ENCODE peak calls at places on chromosome 21, in ten cellular contexts. One of them, this sample, is unnamed.
A peak's percentile ranks its signal among the peaks of the same experiment; 100 is the strongest.

GRCh38 chr21:15732290-15732995 is 2.7 kb downstream of the USP25 start:
- DNase-seq in activated T-cell treated with anti-CD3 and anti-CD28 coated beads, Interleukin-2, amount 50 U/mL, for 24 hours: no peak
- DNase-seq in DMS153: no peak
- DNase-seq in heart right ventricle: no peak
- DNase-seq in T-cell: no peak
- DNase-seq in retina: no peak
- DNase-seq in kidney: no peak
- DNase-seq in brain microvascular endothelial cell: no peak
- DNase-seq in ovary: no peak
- DNase-seq in stimulated activated CD8-positive, alpha-beta memory T cell treated with anti-CD3 and anti-CD28 coated beads, Interleukin-15, amount 100 ng/mL, for 24 hours: no peak
- DNase-seq in this sample: no peak

GRCh38 chr21:38875694-38876492 is 70.2 kb downstream of the ETS2 start:
- DNase-seq in heart right ventricle: no peak
- DNase-seq in kidney: no peak
- DNase-seq in retina: no peak
- DNase-seq in T-cell: no peak
- DNase-seq in brain microvascular endothelial cell: no peak
- DNase-seq in stimulated activated CD8-positive, alpha-beta memory T cell treated with anti-CD3 and anti-CD28 coated beads, Interleukin-15, amount 100 ng/mL, for 24 hours: no peak
- DNase-seq in DMS153: no peak
- DNase-seq in activated T-cell treated with anti-CD3 and anti-CD28 coated beads, Interleukin-2, amount 50 U/mL, for 24 hours: no peak
- DNase-seq in ovary: no peak
- DNase-seq in this sample: no peak

GRCh38 chr21:33265664-33266049 is 510 bp upstream of the IL10RB start:
- DNase-seq in heart right ventricle: no peak
- DNase-seq in brain microvascular endothelial cell: no peak
- DNase-seq in activated T-cell treated with anti-CD3 and anti-CD28 coated beads, Interleukin-2, amount 50 U/mL, for 24 hours: no peak
- DNase-seq in kidney: peak; percentile 78
- DNase-seq in ovary: no peak
- DNase-seq in stimulated activated CD8-positive, alpha-beta memory T cell treated with anti-CD3 and anti-CD28 coated beads, Interleukin-15, amount 100 ng/mL, for 24 hours: no peak
- DNase-seq in retina: no peak
- DNase-seq in DMS153: peak; percentile 48
- DNase-seq in T-cell: peak; percentile 33
- DNase-seq in this sample: peak; percentile 44

GRCh38 chr21:28974531-28975227 is 18.0 kb downstream of the LTN1 start:
- DNase-seq in kidney: no peak
- DNase-seq in stimulated activated CD8-positive, alpha-beta memory T cell treated with anti-CD3 and anti-CD28 coated beads, Interleukin-15, amount 100 ng/mL, for 24 hours: no peak
- DNase-seq in brain microvascular endothelial cell: no peak
- DNase-seq in retina: no peak
- DNase-seq in activated T-cell treated with anti-CD3 and anti-CD28 coated beads, Interleukin-2, amount 50 U/mL, for 24 hours: no peak
- DNase-seq in ovary: no peak
- DNase-seq in T-cell: no peak
- DNase-seq in heart right ventricle: no peak
- DNase-seq in DMS153: no peak
- DNase-seq in this sample: no peak

GRCh38 chr21:28971171-28971570 is 21.5 kb downstream of the LTN1 start:
- DNase-seq in T-cell: no peak
- DNase-seq in heart right ventricle: no peak
- DNase-seq in stimulated activated CD8-positive, alpha-beta memory T cell treated with anti-CD3 and anti-CD28 coated beads, Interleukin-15, amount 100 ng/mL, for 24 hours: no peak
- DNase-seq in activated T-cell treated with anti-CD3 and anti-CD28 coated beads, Interleukin-2, amount 50 U/mL, for 24 hours: no peak
- DNase-seq in kidney: no peak
- DNase-seq in ovary: no peak
- DNase-seq in retina: peak; percentile 69
- DNase-seq in brain microvascular endothelial cell: no peak
- DNase-seq in DMS153: no peak
- DNase-seq in this sample: no peak

GRCh38 chr21:32735524-32735923 is 7.7 kb upstream of the SYNJ1 start:
- DNase-seq in activated T-cell treated with anti-CD3 and anti-CD28 coated beads, Interleukin-2, amount 50 U/mL, for 24 hours: no peak
- DNase-seq in T-cell: no peak
- DNase-seq in retina: no peak
- DNase-seq in brain microvascular endothelial cell: no peak
- DNase-seq in ovary: no peak
- DNase-seq in stimulated activated CD8-positive, alpha-beta memory T cell treated with anti-CD3 and anti-CD28 coated beads, Interleukin-15, amount 100 ng/mL, for 24 hours: no peak
- DNase-seq in kidney: no peak
- DNase-seq in DMS153: no peak
- DNase-seq in heart right ventricle: no peak
- DNase-seq in this sample: no peak

GRCh38 chr21:34639882-34640788 is 25.2 kb upstream of the RCAN1 start:
- DNase-seq in ovary: no peak
- DNase-seq in DMS153: no peak
- DNase-seq in brain microvascular endothelial cell: no peak
- DNase-seq in T-cell: no peak
- DNase-seq in kidney: no peak
- DNase-seq in retina: no peak
- DNase-seq in activated T-cell treated with anti-CD3 and anti-CD28 coated beads, Interleukin-2, amount 50 U/mL, for 24 hours: peak; percentile 51
- DNase-seq in stimulated activated CD8-positive, alpha-beta memory T cell treated with anti-CD3 and anti-CD28 coated beads, Interleukin-15, amount 100 ng/mL, for 24 hours: no peak
- DNase-seq in heart right ventricle: no peak
- DNase-seq in this sample: no peak

GRCh38 chr21:36288651-36289243 is 31.2 kb upstream of the MORC3 start:
- DNase-seq in T-cell: no peak
- DNase-seq in heart right ventricle: no peak
- DNase-seq in brain microvascular endothelial cell: no peak
- DNase-seq in stimulated activated CD8-positive, alpha-beta memory T cell treated with anti-CD3 and anti-CD28 coated beads, Interleukin-15, amount 100 ng/mL, for 24 hours: no peak
- DNase-seq in retina: no peak
- DNase-seq in DMS153: no peak
- DNase-seq in activated T-cell treated with anti-CD3 and anti-CD28 coated beads, Interleukin-2, amount 50 U/mL, for 24 hours: no peak
- DNase-seq in ovary: no peak
- DNase-seq in kidney: no peak
- DNase-seq in this sample: no peak

GRCh38 chr21:38721055-38721454 is 84.7 kb upstream of the ETS2 start:
- DNase-seq in stimulated activated CD8-positive, alpha-beta memory T cell treated with anti-CD3 and anti-CD28 coated beads, Interleukin-15, amount 100 ng/mL, for 24 hours: no peak
- DNase-seq in T-cell: no peak
- DNase-seq in retina: no peak
- DNase-seq in kidney: no peak
- DNase-seq in brain microvascular endothelial cell: no peak
- DNase-seq in DMS153: no peak
- DNase-seq in ovary: no peak
- DNase-seq in activated T-cell treated with anti-CD3 and anti-CD28 coated beads, Interleukin-2, amount 50 U/mL, for 24 hours: no peak
- DNase-seq in heart right ventricle: no peak
- DNase-seq in this sample: no peak

GRCh38 chr21:45388611-45389296 is 16.2 kb upstream of the COL18A1 start:
- DNase-seq in activated T-cell treated with anti-CD3 and anti-CD28 coated beads, Interleukin-2, amount 50 U/mL, for 24 hours: no peak
- DNase-seq in brain microvascular endothelial cell: no peak
- DNase-seq in stimulated activated CD8-positive, alpha-beta memory T cell treated with anti-CD3 and anti-CD28 coated beads, Interleukin-15, amount 100 ng/mL, for 24 hours: no peak
- DNase-seq in retina: no peak
- DNase-seq in DMS153: no peak
- DNase-seq in T-cell: no peak
- DNase-seq in ovary: peak; percentile 36
- DNase-seq in kidney: peak; percentile 60
- DNase-seq in heart right ventricle: no peak
- DNase-seq in this sample: no peak

GRCh38 chr21:17688912-17689874 is 76.5 kb upstream of the BTG3 start:
- DNase-seq in DMS153: peak; percentile 77
- DNase-seq in kidney: peak; percentile 93
- DNase-seq in T-cell: peak; percentile 21
- DNase-seq in activated T-cell treated with anti-CD3 and anti-CD28 coated beads, Interleukin-2, amount 50 U/mL, for 24 hours: peak; percentile 71
- DNase-seq in brain microvascular endothelial cell: peak; percentile 5
- DNase-seq in ovary: peak; percentile 74
- DNase-seq in stimulated activated CD8-positive, alpha-beta memory T cell treated with anti-CD3 and anti-CD28 coated beads, Interleukin-15, amount 100 ng/mL, for 24 hours: peak; percentile 16
- DNase-seq in retina: no peak
- DNase-seq in heart right ventricle: peak; percentile 44
- DNase-seq in this sample: peak; percentile 51

GRCh38 chr21:40143822-40144525 is 276.7 kb downstream of the PCP4 start:
- DNase-seq in kidney: peak; percentile 69
- DNase-seq in activated T-cell treated with anti-CD3 and anti-CD28 coated beads, Interleukin-2, amount 50 U/mL, for 24 hours: peak; percentile 45
- DNase-seq in T-cell: no peak
- DNase-seq in ovary: no peak
- DNase-seq in stimulated activated CD8-positive, alpha-beta memory T cell treated with anti-CD3 and anti-CD28 coated beads, Interleukin-15, amount 100 ng/mL, for 24 hours: peak; percentile 10
- DNase-seq in DMS153: peak; percentile 43
- DNase-seq in heart right ventricle: peak; percentile 24
- DNase-seq in brain microvascular endothelial cell: peak; percentile 9
- DNase-seq in retina: peak; percentile 82
- DNase-seq in this sample: peak; percentile 60

GRCh38 chr21:26136686-26137085 is 33.9 kb downstream of the APP start:
- DNase-seq in activated T-cell treated with anti-CD3 and anti-CD28 coated beads, Interleukin-2, amount 50 U/mL, for 24 hours: no peak
- DNase-seq in ovary: no peak
- DNase-seq in stimulated activated CD8-positive, alpha-beta memory T cell treated with anti-CD3 and anti-CD28 coated beads, Interleukin-15, amount 100 ng/mL, for 24 hours: no peak
- DNase-seq in kidney: no peak
- DNase-seq in DMS153: no peak
- DNase-seq in heart right ventricle: no peak
- DNase-seq in retina: no peak
- DNase-seq in T-cell: no peak
- DNase-seq in brain microvascular endothelial cell: no peak
- DNase-seq in this sample: no peak

GRCh38 chr21:31283025-31283424 is 61.0 kb downstream of the TIAM1 start:
- DNase-seq in kidney: no peak
- DNase-seq in retina: no peak
- DNase-seq in ovary: no peak
- DNase-seq in T-cell: peak; percentile 10
- DNase-seq in stimulated activated CD8-positive, alpha-beta memory T cell treated with anti-CD3 and anti-CD28 coated beads, Interleukin-15, amount 100 ng/mL, for 24 hours: no peak
- DNase-seq in activated T-cell treated with anti-CD3 and anti-CD28 coated beads, Interleukin-2, amount 50 U/mL, for 24 hours: no peak
- DNase-seq in heart right ventricle: no peak
- DNase-seq in brain microvascular endothelial cell: no peak
- DNase-seq in DMS153: no peak
- DNase-seq in this sample: peak; percentile 82

GRCh38 chr21:14890141-14890540 is 174.7 kb downstream of the NRIP1 start:
- DNase-seq in heart right ventricle: no peak
- DNase-seq in ovary: no peak
- DNase-seq in kidney: no peak
- DNase-seq in retina: no peak
- DNase-seq in DMS153: no peak
- DNase-seq in brain microvascular endothelial cell: no peak
- DNase-seq in stimulated activated CD8-positive, alpha-beta memory T cell treated with anti-CD3 and anti-CD28 coated beads, Interleukin-15, amount 100 ng/mL, for 24 hours: no peak
- DNase-seq in activated T-cell treated with anti-CD3 and anti-CD28 coated beads, Interleukin-2, amount 50 U/mL, for 24 hours: no peak
- DNase-seq in T-cell: no peak
- DNase-seq in this sample: no peak

GRCh38 chr21:35853321-35853922 is 206.9 kb downstream of the SETD4 start:
- DNase-seq in kidney: no peak
- DNase-seq in ovary: no peak
- DNase-seq in activated T-cell treated with anti-CD3 and anti-CD28 coated beads, Interleukin-2, amount 50 U/mL, for 24 hours: no peak
- DNase-seq in stimulated activated CD8-positive, alpha-beta memory T cell treated with anti-CD3 and anti-CD28 coated beads, Interleukin-15, amount 100 ng/mL, for 24 hours: no peak
- DNase-seq in heart right ventricle: no peak
- DNase-seq in T-cell: no peak
- DNase-seq in brain microvascular endothelial cell: no peak
- DNase-seq in DMS153: no peak
- DNase-seq in retina: no peak
- DNase-seq in this sample: no peak

GRCh38 chr21:45536301-45537081 is 5.7 kb downstream of the SLC19A1 start:
- DNase-seq in DMS153: no peak
- DNase-seq in kidney: peak; percentile 66
- DNase-seq in ovary: peak; percentile 19
- DNase-seq in T-cell: no peak
- DNase-seq in heart right ventricle: no peak
- DNase-seq in brain microvascular endothelial cell: no peak
- DNase-seq in retina: no peak
- DNase-seq in stimulated activated CD8-positive, alpha-beta memory T cell treated with anti-CD3 and anti-CD28 coated beads, Interleukin-15, amount 100 ng/mL, for 24 hours: no peak
- DNase-seq in activated T-cell treated with anti-CD3 and anti-CD28 coated beads, Interleukin-2, amount 50 U/mL, for 24 hours: peak; percentile 25
- DNase-seq in this sample: peak; percentile 25

GRCh38 chr21:21018841-21019240 is 20.6 kb downstream of the NCAM2 start:
- DNase-seq in stimulated activated CD8-positive, alpha-beta memory T cell treated with anti-CD3 and anti-CD28 coated beads, Interleukin-15, amount 100 ng/mL, for 24 hours: no peak
- DNase-seq in activated T-cell treated with anti-CD3 and anti-CD28 coated beads, Interleukin-2, amount 50 U/mL, for 24 hours: no peak
- DNase-seq in heart right ventricle: no peak
- DNase-seq in kidney: no peak
- DNase-seq in DMS153: no peak
- DNase-seq in ovary: no peak
- DNase-seq in T-cell: no peak
- DNase-seq in retina: no peak
- DNase-seq in brain microvascular endothelial cell: no peak
- DNase-seq in this sample: no peak

This sample was measured in stomach.